ENCODE peak calls at places on chromosomes 6 and 20, in seven cellular contexts. S is IMR-90, T is H9, K is mesendoderm, U is trophoblast cell, R is H1, A is neuronal stem cell. L is an unnamed sample.

GRCh38 chr20:787827-788226 is 19.5 kb upstream of the SLC52A3 start:
- DNase-seq in S (no peak), T (no peak), K (no peak), U (no peak), R (no peak), A (no peak), L (no peak)

GRCh38 chr6:13190391-13190790 is 137.9 kb downstream of the TBC1D7 start:
- DNase-seq in S (no peak), T (no peak), K (no peak), U (no peak), R (no peak), A (no peak), L (peak; percentile 14)

GRCh38 chr6:75084872-75085381 is 120.9 kb downstream of the COL12A1 start:
- DNase-seq in S (no peak), T (peak; percentile 67), K (peak; percentile 44), U (peak; percentile 52), R (peak; percentile 52), A (peak; percentile 21), L (no peak)

GRCh38 chr20:50245561-50246366 is 55.1 kb downstream of the CEBPB start:
- DNase-seq in S (peak; percentile 85), T (no peak), K (no peak), U (no peak), R (no peak), A (no peak), L (peak; percentile 84)

GRCh38 chr20:43495388-43495787 is 12.1 kb upstream of the L3MBTL1 start:
- DNase-seq in S (no peak), T (no peak), K (no peak), U (no peak), R (no peak), A (no peak), L (no peak)

GRCh38 chr6:132648828-132649227 is 10.2 kb downstream of the TAAR1 start:
- DNase-seq in S (no peak), T (no peak), K (no peak), U (no peak), R (no peak), A (no peak), L (no peak)

GRCh38 chr20:35620818-35621559 is 5.4 kb downstream of the SPAG4 start:
- DNase-seq in S (no peak), T (no peak), K (no peak), U (no peak), R (no peak), A (no peak), L (no peak)

GRCh38 chr6:36772401-36772800 is 66.8 kb downstream of the CPNE5 start:
- DNase-seq in S (no peak), T (no peak), K (no peak), U (no peak), R (no peak), A (no peak), L (no peak)

GRCh38 chr6:73746776-73747175 is 50.8 kb downstream of the CD109 start:
- DNase-seq in S (peak; percentile 52), T (no peak), K (no peak), U (no peak), R (no peak), A (no peak), L (no peak)

GRCh38 chr6:169863710-169864109 is 112.3 kb downstream of the ERMARD start:
- DNase-seq in S (no peak), T (no peak), K (no peak), U (no peak), R (peak; percentile 3), A (no peak), L (no peak)

GRCh38 chr6:44388135-44388487 is 605 bp downstream of the CDC5L start:
- DNase-seq in S (no peak), T (no peak), K (peak; percentile 31), U (peak; percentile 51), R (no peak), A (no peak), L (no peak)

GRCh38 chr6:167932468-167933276 is 64.8 kb upstream of the KIF25 start:
- DNase-seq in S (no peak), T (no peak), K (no peak), U (peak; percentile 50), R (no peak), A (no peak), L (no peak)

GRCh38 chr6:166966268-166966667 is 9.9 kb upstream of the RNASET2 start:
- DNase-seq in S (no peak), T (no peak), K (no peak), U (no peak), R (no peak), A (no peak), L (no peak)

GRCh38 chr20:45037050-45037449 is 63.9 kb downstream of the KCNS1 start:
- DNase-seq in S (peak; percentile 63), T (no peak), K (no peak), U (no peak), R (no peak), A (no peak), L (peak; percentile 44)

GRCh38 chr20:24762791-24763350 is 186.2 kb upstream of the CST7 start:
- DNase-seq in S (no peak), T (peak; percentile 6), K (no peak), U (no peak), R (no peak), A (no peak), L (no peak)

GRCh38 chr6:108557494-108558371 is 3.0 kb upstream of the FOXO3 start:
- DNase-seq in S (peak; percentile 62), T (peak; percentile 90), K (peak; percentile 57), U (peak; percentile 58), R (peak; percentile 88), A (peak; percentile 64), L (peak; percentile 80)

GRCh38 chr6:42511803-42512422 is 51.9 kb upstream of the UBR2 start:
- DNase-seq in S (peak; percentile 72), T (no peak), K (no peak), U (no peak), R (no peak), A (no peak), L (peak; percentile 12)

GRCh38 chr20:53126185-53126584 is 154.0 kb downstream of the TSHZ2 start:
- DNase-seq in S (no peak), T (no peak), K (no peak), U (no peak), R (no peak), A (no peak), L (no peak)

GRCh38 chr6:10359581-10359980 is 55.3 kb downstream of the TFAP2A start:
- DNase-seq in S (no peak), T (no peak), K (no peak), U (no peak), R (no peak), A (no peak), L (no peak)

GRCh38 chr20:60011512-60012507 is 53.6 kb downstream of the CDH26 start:
- DNase-seq in S (no peak), T (no peak), K (no peak), U (no peak), R (no peak), A (no peak), L (no peak)

GRCh38 chr6:101663099-101663498 is 269.6 kb downstream of the GRIK2 start:
- DNase-seq in S (no peak), T (no peak), K (no peak), U (no peak), R (no peak), A (no peak), L (no peak)

GRCh38 chr6:38174806-38175495 is 355.4 kb downstream of the ZFAND3 start:
- DNase-seq in S (no peak), T (no peak), K (no peak), U (no peak), R (no peak), A (no peak), L (no peak)

GRCh38 chr20:18403269-18403668 is 63.6 kb downstream of the DZANK1 start:
- DNase-seq in S (no peak), T (no peak), K (no peak), U (no peak), R (no peak), A (no peak), L (no peak)

GRCh38 chr6:145880361-145880760 is 65.8 kb upstream of the FBXO30 start:
- DNase-seq in S (no peak), T (no peak), K (no peak), U (no peak), R (no peak), A (no peak), L (no peak)

GRCh38 chr6:31144296-31144969 is 5.6 kb upstream of the PSORS1C2 start:
- DNase-seq in S (no peak), T (no peak), K (no peak), U (no peak), R (no peak), A (no peak), L (no peak)

GRCh38 chr6:144220031-144220790 is 64.9 kb upstream of the UTRN start:
- DNase-seq in S (no peak), T (no peak), K (no peak), U (no peak), R (no peak), A (no peak), L (no peak)

GRCh38 chr6:165628955-165629354 is 34.1 kb downstream of the PDE10A start:
- DNase-seq in S (no peak), T (no peak), K (no peak), U (no peak), R (no peak), A (no peak), L (no peak)
- H3K23ac ChIP-seq in S (no peak overlapping the region), T (no peak overlapping the region), K (no peak overlapping the region), U (no peak overlapping the region), R (no peak overlapping the region), A (no peak overlapping the region), L (no peak overlapping the region)

GRCh38 chr20:57402206-57403125 is 11.3 kb downstream of the RBM38 start:
- DNase-seq in S (no peak), T (no peak), K (no peak), U (no peak), R (no peak), A (no peak), L (no peak)
- H3K23ac ChIP-seq in S (no peak overlapping the region), T (no peak overlapping the region), K (no peak overlapping the region), U (no peak overlapping the region), R (no peak overlapping the region), A (no peak overlapping the region), L (no peak overlapping the region)

DNA sequence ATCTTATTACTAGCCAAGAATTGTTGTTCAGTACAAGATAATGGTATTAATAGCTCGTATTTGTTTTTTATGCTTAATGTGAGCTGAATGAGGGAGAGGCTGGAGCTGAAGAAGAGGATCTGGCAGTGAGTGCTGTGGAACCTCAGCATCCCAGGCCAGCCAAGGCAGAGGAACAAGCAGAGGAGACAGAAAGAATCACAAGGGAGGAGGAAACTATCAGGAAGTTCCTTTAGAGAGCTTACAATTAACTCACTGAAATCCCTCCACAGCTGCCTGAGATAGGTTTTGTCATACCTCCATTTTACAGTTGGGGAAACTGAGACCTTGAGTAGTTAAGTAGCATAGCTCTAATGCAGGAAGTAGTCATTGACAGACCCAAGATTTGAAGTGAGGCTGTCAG is 39.9 kb upstream of the TULP4 start:
- DNase-seq in S (no peak), T (no peak), K (no peak), U (no peak), R (no peak), A (no peak), L (no peak)
- H3K23ac ChIP-seq in S (no peak overlapping the region), T (no peak overlapping the region), K (no peak overlapping the region), U (no peak overlapping the region), R (no peak overlapping the region), A (no peak overlapping the region), L (no peak overlapping the region)

GRCh38 chr20:14051454-14051853 is 56.1 kb downstream of the MACROD2 start:
- DNase-seq in S (no peak), T (no peak), K (no peak), U (no peak), R (no peak), A (no peak), L (no peak)

GRCh38 chr20:14055127-14055742 is 59.9 kb downstream of the MACROD2 start:
- DNase-seq in S (peak; percentile 61), T (no peak), K (peak; percentile 59), U (peak; percentile 30), R (no peak), A (peak; percentile 66), L (peak; percentile 57)
- H3K23ac ChIP-seq in S (no peak overlapping the region), T (no peak overlapping the region), K (no peak overlapping the region), U (no peak overlapping the region), R (no peak overlapping the region), A (no peak overlapping the region), L (no peak overlapping the region)

GRCh38 chr6:134199848-134200606 is 117.9 kb downstream of the SGK1 start:
- DNase-seq in S (no peak), T (no peak), K (no peak), U (peak; percentile 57), R (no peak), A (no peak), L (no peak)
- H3K23ac ChIP-seq in S (no peak overlapping the region), T (no peak overlapping the region), K (no peak overlapping the region), U (no peak overlapping the region), R (no peak overlapping the region), A (no peak overlapping the region), L (no peak overlapping the region)

L was measured in mesenchymal stem cell.